ENCODE peak calls at places on chromosomes 16 and 17, in four cellular contexts. X, G, S and D are unnamed samples.

GRCh38 chr16:19284207-19284606 is 1.3 kb upstream of the CLEC19A start:
- DNase-seq in X (no peak), G (no peak), S (no peak), D (no peak)

GRCh38 chr17:48592097-48592496 is 1.5 kb downstream of the HOXB5 start:
- DNase-seq in X (no peak), G (no peak), S (no peak), D (no peak)

GRCh38 chr17:42675984-42676423 is 790 bp downstream of the PLEKHH3 start:
- DNase-seq in X (no peak), G (peak), S (no peak), D (peak)

GRCh38 chr17:59381716-59382570 is 50.5 kb downstream of the YPEL2 start:
- DNase-seq in X (no peak), G (no peak), S (no peak), D (peak)

GRCh38 chr16:31698901-31699300 is 171.2 kb downstream of the AHSP start:
- DNase-seq in X (no peak), G (no peak), S (peak), D (no peak)

GRCh38 chr17:869067-869466 is 86.9 kb downstream of the MRM3 start:
- DNase-seq in X (no peak), G (no peak), S (no peak), D (peak)

GRCh38 chr16:1677942-1678499 is at the start of gene JPT2:
- DNase-seq in X (peak), G (peak), S (peak), D (peak)

GRCh38 chr17:81394831-81395599 is at the start of gene BAHCC1:
- DNase-seq in X (peak), G (peak), S (peak), D (peak)

GRCh38 chr17:19383681-19384470 is 3.1 kb downstream of the MFAP4 start:
- DNase-seq in X (no peak), G (no peak), S (no peak), D (no peak)

GRCh38 chr17:6279659-6280058 is 155.3 kb downstream of the AIPL1 start:
- DNase-seq in X (peak), G (no peak), S (no peak), D (peak)

GRCh38 chr17:17806035-17806434 is 30.8 kb downstream of the SREBF1 start:
- DNase-seq in X (no peak), G (no peak), S (no peak), D (no peak)
- TF ChIP-seq POLR2AphosphoS5 in X (no peak), G (no peak), S (no peak), D (no peak)

GRCh38 chr16:69481901-69482341 is 57.5 kb downstream of the CYB5B start:
- DNase-seq in X (no peak), G (peak), S (peak), D (peak)
- TF ChIP-seq POLR2AphosphoS5 in X (no peak), G (no peak), S (peak), D (no peak)

DNA sequence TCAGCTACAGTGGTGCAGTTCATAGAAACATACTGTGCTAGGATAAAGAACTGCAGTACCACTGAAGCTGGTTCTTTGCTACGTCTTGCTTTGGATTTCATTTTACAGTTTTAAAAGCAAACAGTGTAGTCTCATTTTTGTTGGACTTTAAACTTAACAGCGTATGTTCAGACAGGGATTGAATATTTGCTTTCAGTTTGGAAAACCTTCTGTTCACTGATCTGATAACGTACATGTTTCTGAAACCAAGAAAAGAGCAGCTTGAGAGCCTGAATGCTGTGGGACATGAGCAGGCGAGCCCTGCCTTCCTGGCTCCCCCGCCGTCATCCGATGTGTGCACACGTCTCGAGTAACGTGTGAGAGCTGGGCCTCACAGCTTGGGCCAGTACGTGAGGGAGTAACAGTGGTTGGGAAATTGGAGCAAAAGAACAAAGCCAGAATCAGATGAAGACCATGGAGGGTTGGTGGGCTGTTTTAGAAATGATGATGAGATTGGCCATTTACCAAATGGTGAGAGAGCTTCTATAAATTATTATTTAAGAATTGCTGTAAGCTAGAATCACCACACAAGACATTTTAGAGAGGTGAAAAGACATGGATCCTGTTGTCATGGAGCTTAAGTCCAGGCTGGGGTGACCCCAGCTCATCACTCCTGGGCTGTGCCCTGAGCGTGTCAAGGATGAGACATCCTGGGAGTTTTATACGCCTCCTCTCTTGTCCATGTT is 20.8 kb upstream of the CLEC18C start:
- DNase-seq in X (no peak), G (peak), S (no peak), D (no peak)
- TF ChIP-seq POLR2AphosphoS5 in X (no peak), G (no peak), S (no peak), D (no peak)

DNA sequence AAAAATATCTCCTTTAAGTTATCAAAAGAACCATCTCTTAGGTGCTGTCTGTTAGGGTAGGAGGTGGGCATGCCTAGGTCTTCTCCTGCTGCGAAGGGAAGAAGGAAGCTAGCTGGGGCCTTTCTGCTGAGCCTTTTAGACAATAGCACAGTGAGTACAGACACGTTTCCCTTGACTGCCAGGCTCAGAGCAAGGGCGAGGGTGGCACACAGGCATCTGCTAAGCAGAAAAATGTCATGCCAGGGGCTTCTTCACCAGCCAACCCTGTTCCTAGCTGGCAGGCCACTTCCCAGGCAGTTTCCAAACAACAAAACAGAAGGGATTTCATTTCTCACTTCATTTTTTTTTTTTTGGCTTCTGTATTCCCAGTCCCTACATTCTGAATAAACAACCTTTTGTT is 168.1 kb upstream of the MAF start:
- DNase-seq in X (no peak), G (no peak), S (no peak), D (peak)
- TF ChIP-seq POLR2AphosphoS5 in X (no peak), G (no peak), S (no peak), D (no peak)

GRCh38 chr17:45574376-45574775 is 83.9 kb upstream of the PLEKHM1 start:
- DNase-seq in X (no peak), G (peak), S (no peak), D (no peak)
- TF ChIP-seq POLR2AphosphoS5 in X (no peak), G (no peak), S (no peak), D (no peak)

DNA sequence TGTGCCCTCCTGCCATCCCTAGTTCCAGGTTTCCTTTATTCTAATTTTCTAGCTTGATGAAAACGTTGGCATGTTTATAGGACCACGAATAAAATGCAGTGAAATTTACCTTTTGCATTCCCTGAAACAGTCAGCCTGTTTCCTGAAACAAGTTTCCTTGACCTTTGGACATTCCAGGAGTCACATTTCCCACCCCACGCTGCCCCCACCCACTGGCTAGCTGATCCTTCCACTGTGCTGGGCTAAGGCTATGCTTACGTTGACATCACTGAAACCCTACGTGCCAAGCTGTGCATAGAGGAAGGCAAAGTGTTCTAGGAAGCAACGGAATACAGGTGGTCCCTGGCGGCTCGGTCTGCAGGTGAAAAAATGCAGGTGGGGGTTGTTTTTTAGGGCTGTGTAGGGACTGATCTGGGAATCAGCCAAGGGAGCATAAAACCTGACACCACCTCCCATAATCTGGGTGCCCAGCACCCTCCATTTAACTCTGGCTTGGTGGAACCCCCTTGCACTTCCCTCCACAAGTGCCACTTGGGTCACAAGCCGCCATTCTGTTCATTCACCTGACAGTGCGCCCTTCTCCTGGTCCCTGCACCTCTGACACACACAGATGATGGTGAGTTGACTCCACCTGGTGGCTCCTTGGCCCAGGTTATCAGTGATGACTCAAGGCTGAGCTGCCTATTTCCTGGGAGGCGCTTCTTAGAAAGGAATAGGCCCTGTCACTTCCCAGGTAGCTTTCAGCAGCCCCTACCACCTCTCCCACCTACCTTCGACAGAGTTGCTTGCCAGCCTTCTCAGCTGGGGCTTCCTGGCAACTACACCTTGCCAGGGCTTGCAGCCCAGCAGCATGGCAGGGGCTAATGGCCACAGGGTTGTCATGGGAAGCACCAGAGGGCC is 83.7 kb downstream of the N4BP1 start:
- DNase-seq in X (peak), G (no peak), S (no peak), D (peak)
- TF ChIP-seq POLR2AphosphoS5 in X (no peak), G (no peak), S (no peak), D (no peak)

DNA sequence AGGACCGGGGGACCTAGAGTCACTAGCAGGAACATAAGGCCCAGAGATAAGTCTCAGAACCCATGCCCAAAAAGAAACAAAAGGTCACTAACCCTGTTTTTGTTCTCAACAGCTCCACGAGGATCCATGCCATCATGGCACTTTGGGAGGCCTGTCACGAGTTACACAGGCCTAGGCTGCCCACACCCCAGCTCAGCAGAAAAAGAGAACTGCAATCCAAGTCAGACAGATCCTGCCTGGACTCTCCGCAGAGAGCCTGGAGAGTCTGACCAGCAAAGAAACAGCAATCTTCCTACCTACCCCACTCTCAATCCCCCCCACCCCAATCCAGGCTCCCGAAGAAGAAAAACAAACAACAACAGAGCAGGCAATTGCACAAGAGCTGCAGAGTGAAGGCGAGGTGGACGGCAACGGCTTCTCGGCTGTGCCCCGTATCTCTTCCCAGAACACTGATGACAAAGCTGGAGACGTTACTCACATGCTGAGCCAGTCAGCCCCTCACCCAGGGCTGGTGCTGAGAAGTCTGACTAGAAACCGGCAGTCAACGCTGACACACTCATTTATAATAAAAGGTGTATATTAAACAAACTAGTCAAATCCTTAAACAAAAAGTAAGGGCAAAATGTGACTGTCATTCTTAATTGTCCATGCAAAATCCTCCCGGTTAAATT is 89.4 kb downstream of the SMG6 start:
- DNase-seq in X (no peak), G (peak), S (peak), D (peak)
- TF ChIP-seq POLR2AphosphoS5 in X (no peak), G (no peak), S (peak), D (peak)

GRCh38 chr17:77883213-77883650 is 75.3 kb upstream of the TNRC6C start:
- DNase-seq in X (no peak), G (no peak), S (no peak), D (no peak)

GRCh38 chr17:77884019-77884418 is 74.5 kb upstream of the TNRC6C start:
- DNase-seq in X (no peak), G (no peak), S (no peak), D (no peak)

GRCh38 chr17:77881545-77881944 is 77.0 kb upstream of the TNRC6C start:
- DNase-seq in X (no peak), G (peak), S (peak), D (peak)

GRCh38 chr17:77882040-77882439 is 76.5 kb upstream of the TNRC6C start:
- DNase-seq in X (no peak), G (no peak), S (no peak), D (no peak)

GRCh38 chr17:77882481-77883212 is 75.9 kb upstream of the TNRC6C start:
- DNase-seq in X (no peak), G (no peak), S (no peak), D (peak)
- TF ChIP-seq POLR2AphosphoS5 in X (no peak), G (no peak), S (no peak), D (no peak)

DNA sequence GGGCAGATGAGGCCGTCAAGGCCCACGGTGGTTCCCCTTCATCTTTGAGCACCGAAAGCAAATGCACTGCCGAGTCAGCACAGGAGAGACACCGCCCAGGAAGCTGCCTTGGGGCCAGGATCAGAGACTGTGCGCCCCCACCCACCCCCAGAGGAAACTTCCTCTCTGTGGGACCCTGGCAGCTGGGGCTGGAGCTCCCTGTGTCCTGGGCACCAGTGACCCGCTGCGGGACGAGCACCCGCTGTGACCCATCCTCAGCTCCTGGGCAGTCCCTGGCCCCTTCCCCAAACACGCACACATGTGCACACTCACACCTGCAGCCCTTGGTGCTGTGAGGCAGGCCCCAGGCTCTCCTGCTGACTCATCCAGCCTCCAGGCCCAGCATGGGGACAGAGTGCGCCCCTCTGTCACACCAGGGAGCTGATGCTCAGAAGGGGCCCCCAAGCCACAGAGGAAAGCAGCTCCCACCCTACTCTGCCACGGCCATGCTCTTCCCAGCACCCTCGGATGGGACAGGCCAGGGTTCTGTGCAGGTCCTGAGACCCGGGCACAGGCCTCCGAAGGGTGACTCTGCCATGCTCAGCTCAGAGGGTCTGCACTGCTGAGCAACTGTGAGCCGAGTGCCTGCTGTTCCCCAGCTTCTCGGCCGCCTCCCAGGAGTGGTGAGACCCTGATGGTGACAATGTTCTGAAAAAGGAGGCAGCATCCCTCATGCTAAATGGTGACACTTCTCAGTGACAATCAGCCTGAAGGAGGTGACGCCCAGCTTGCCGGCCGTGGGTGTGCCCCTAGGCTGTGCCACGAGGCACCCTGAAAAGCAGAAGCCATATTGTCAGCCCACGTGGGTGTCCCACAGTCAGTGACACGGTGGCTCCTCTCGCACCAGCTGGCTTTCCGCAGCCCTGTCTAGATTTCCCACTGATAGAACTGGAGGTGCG is 3.6 kb downstream of the PIEZO1 start:
- DNase-seq in X (no peak), G (peak), S (no peak), D (peak)
- TF ChIP-seq POLR2AphosphoS5 in X (no peak), G (no peak), S (no peak), D (no peak)

DNA sequence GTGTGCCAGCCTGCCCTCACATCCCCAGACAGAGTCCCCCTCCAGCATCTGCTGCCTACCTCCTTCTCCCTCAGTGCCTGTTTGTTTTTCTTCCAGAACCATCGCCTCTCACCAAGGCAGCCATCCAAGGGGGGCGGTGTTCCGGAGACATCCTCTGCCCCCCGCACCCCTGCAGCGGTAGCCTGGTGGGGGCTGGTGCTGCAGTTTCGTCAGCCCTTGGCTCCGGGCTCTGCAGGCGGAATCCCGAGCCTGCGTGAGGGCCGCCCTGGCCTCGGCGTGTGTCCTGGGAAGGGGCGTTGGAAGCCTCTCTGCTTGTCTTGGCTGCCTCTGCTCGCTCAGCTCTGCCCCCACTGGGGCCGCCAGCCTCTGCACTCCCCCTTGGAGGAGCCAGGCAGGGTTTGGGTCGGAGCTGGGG is 126.0 kb upstream of the CIBAR2 start:
- DNase-seq in X (no peak), G (no peak), S (peak), D (peak)
- TF ChIP-seq POLR2AphosphoS5 in X (no peak), G (no peak), S (peak), D (peak)